ENCODE peak calls at places on chromosomes 6 and 20, in five cellular contexts. M is GM12878, Q is A549, K is HepG2, U is K562. J is an unnamed sample.

GRCh38 chr6:118876814-118877213 is 17.1 kb upstream of the ASF1A start:
- DNase-seq in M (no peak), Q (peak), K (no peak), U (no peak), J (no peak)

GRCh38 chr6:155188707-155189496 is 74.9 kb upstream of the CLDN20 start:
- DNase-seq in M (no peak), Q (no peak), K (peak), U (no peak), J (no peak)

GRCh38 chr20:38127011-38127621 is 38.0 kb downstream of the TGM2 start:
- DNase-seq in M (no peak), Q (peak), K (no peak), U (peak), J (no peak)

GRCh38 chr6:43983632-43984031 is 143.6 kb downstream of the MRPL14 start:
- DNase-seq in M (no peak), Q (no peak), K (peak), U (no peak), J (no peak)

GRCh38 chr6:87529221-87529620 is 56.4 kb downstream of the SLC35A1 start:
- DNase-seq in M (no peak), Q (no peak), K (no peak), U (no peak), J (no peak)

GRCh38 chr20:53652859-53653520 is 59.4 kb upstream of the ZNF217 start:
- DNase-seq in M (no peak), Q (no peak), K (no peak), U (peak), J (no peak)

GRCh38 chr6:138988469-138988834 is 399 bp upstream of the REPS1 start:
- DNase-seq in M (no peak), Q (peak), K (peak), U (no peak), J (no peak)

GRCh38 chr6:112010328-112010727 is 43.6 kb upstream of the CCN6 start:
- DNase-seq in M (no peak), Q (no peak), K (peak), U (no peak), J (no peak)

GRCh38 chr6:148225871-148226270 is 116.8 kb upstream of the SASH1 start:
- DNase-seq in M (no peak), Q (no peak), K (no peak), U (no peak), J (no peak)

GRCh38 chr20:13009682-13010406 is 1.1 kb downstream of the SPTLC3 start:
- DNase-seq in M (peak), Q (no peak), K (peak), U (no peak), J (no peak)

GRCh38 chr20:63782051-63782471 is 42.5 kb downstream of the SLC2A4RG start:
- DNase-seq in M (peak), Q (no peak), K (peak), U (no peak), J (no peak)

GRCh38 chr20:61082700-61083099 is 169.4 kb upstream of the CDH4 start:
- DNase-seq in M (no peak), Q (no peak), K (no peak), U (no peak), J (no peak)

GRCh38 chr6:16806363-16806762 is 45.1 kb upstream of the ATXN1 start:
- DNase-seq in M (no peak), Q (no peak), K (no peak), U (no peak), J (no peak)

GRCh38 chr6:79864001-79864400 is 83.4 kb downstream of the ELOVL4 start:
- DNase-seq in M (no peak), Q (no peak), K (no peak), U (no peak), J (no peak)

GRCh38 chr20:21503345-21503744 is 10.5 kb downstream of the NKX2-2 start:
- DNase-seq in M (peak), Q (no peak), K (no peak), U (no peak), J (no peak)

GRCh38 chr6:73363537-73363875 is 1.0 kb downstream of the KHDC3L start:
- DNase-seq in M (no peak), Q (no peak), K (no peak), U (no peak), J (no peak)

GRCh38 chr20:50040432-50041237 is 57.9 kb downstream of the SNAI1 start:
- DNase-seq in M (no peak), Q (no peak), K (no peak), U (no peak), J (no peak)

GRCh38 chr20:43953919-43954617 is 39.4 kb downstream of the TOX2 start:
- DNase-seq in M (no peak), Q (no peak), K (no peak), U (no peak), J (no peak)

GRCh38 chr20:43958626-43959025 is 44.0 kb downstream of the TOX2 start:
- DNase-seq in M (no peak), Q (no peak), K (no peak), U (no peak), J (no peak)

GRCh38 chr20:43954704-43955243 is 40.1 kb downstream of the TOX2 start:
- DNase-seq in M (no peak), Q (no peak), K (no peak), U (no peak), J (no peak)

GRCh38 chr20:43957392-43957791 is 42.7 kb downstream of the TOX2 start:
- DNase-seq in M (no peak), Q (no peak), K (no peak), U (no peak), J (no peak)

DNA sequence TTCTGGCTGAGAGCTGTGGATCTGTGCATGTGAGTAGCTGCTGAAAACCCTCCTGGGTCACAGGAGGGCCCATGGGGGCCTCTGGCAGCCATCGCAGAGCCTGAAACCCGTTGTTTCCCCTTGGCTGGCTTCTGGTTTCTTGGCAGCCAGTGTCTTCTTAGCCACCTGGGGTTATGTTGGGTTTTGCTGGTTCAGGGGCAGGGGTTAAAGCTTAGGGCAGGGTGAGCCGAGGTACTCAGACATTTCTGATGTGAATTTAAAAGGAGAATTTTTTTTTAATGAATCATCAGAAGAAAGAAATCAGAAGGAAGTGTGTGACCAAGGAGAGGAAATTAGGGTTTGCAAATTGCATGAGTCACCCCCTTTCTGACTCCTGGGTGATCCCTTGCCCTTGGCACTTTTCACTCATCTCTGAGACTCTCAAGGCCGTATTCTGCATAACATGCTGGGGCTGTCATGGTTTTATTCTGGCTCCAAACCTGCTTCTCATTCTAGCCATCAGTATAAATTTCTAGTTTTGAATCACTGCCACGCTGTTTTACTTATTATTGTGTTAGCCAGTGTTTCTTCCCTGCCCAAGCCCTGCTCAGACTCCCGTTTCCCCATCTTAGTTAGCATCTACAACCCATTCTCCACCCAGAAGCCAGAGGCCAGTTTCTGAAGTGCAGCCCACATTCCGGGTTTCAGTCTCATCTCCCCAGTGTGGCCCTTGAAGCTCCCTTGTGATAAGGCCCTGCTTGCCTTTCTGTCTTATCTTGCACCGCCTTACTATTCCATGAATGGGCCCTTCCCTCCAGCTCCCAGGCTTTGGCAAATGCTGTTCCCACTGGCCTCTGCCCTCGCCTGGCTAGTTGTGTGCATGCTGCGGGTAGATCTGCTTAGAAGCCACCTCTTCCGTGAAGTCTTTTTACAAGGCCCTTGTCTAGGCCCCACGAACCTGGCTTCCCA is 40.9 kb downstream of the TOX2 start:
- DNase-seq in M (peak), Q (peak), K (no peak), U (peak), J (no peak)
- TF ChIP-seq USF2 in M (no peak), Q (no peak), K (no peak), U (no peak), J (no peak)

GRCh38 chr6:54053893-54054391 is 57.3 kb upstream of the MLIP start:
- DNase-seq in M (no peak), Q (peak), K (no peak), U (no peak), J (no peak)
- TF ChIP-seq ESRRA in M (no peak), Q (no peak), K (no peak), U (no peak), J (no peak)

DNA sequence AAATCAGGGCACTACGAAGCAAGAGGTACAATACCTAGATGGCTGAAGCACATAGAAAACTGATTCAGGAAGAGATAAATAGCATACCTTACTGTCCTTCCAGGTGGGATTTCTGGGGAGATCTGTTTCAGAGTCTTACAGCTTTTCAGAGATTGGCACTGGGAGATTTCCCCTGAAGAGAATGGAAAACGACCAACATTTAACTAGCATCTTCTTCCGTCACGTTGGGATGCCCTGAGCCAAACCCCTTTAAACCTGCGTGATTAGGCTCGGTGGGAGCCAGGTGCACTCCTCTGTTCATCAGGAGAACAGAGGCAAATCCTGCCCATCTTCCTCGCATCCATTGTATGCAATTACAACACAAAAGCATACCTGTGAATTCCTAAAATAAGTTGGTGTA is 614.5 kb downstream of the HDGFL1 start:
- DNase-seq in M (no peak), Q (no peak), K (no peak), U (no peak), J (no peak)
- TF ChIP-seq USF2 in M (no peak), Q (no peak), K (no peak), U (no peak), J (no peak)

DNA sequence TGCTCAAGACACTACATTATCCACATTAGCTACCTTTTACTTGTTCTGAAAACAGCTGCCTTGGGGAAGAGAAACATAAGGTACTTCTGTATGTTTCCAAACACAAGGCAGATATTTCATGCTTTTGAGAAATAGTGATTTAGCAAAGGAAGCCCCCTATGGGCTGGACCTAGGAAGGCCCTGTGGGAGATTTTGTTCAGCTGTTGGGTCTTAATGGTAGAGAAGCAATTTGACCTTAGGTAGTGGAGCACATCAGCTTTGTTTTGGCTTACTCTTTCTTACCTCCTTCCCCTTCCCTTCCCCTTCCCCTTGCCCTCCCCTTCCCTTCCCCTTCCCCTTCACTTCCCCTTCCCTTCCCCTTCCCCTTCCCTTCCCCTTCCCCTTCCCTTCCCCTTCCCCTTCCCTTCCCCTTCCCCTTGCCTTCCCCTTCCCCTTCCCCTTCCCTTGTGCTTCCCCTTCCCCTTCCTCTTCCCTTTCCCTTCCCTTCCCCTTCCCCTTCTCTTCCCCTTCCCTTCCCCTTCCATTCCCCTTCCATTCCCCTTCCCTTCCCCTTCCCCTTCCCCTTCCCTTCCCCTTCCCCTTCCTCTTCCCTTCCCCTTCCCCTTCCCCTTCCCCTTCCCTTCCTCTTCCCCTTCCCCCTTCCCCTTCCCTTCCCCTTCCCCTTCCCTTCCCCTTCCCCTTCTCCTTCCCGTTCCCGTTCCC is 84.6 kb downstream of the ANKS1A start:
- DNase-seq in M (no peak), Q (no peak), K (peak), U (peak), J (no peak)
- TF ChIP-seq ESRRA in M (no peak), Q (no peak), K (no peak), U (no peak), J (no peak)

DNA sequence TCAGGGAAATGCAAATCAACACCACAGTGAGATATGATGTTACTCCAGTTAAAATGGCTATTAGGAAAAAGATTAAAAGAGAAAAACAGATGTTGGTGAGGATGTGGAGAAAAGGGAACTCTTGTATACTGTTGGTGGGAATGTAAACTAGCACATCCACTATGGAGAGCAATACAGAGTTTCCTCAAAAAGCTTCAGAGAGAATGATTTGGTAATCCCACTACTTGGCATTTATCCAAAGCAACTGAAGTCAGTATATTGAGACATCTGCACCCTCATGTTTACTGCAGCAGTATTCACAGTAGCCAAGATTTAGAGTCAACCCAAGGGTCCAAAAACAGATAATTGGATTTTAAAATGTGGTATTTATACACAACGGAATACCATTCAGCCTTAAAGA is 469.4 kb downstream of the QKI start:
- DNase-seq in M (no peak), Q (no peak), K (no peak), U (no peak), J (no peak)
- TF ChIP-seq USF2 in M (no peak), Q (no peak), K (no peak), U (no peak), J (no peak)